ENCODE peak calls at places on chromosome 11, in seven cellular contexts. L is dorsolateral prefrontal cortex, H is sigmoid colon, E is left ventricle myocardium inferior, G is HAP-1, Z is transverse colon, T is cardiac fibroblast. Q is an unnamed sample.

GRCh38 chr11:46521947-46522681 is 71.7 kb downstream of the AMBRA1 start:
- DNase-seq in L (no peak), H (no peak), E (no peak), G (no peak), Z (no peak), T (peak; percentile 8), Q (peak; percentile 60)

GRCh38 chr11:69611548-69612526 is 29.1 kb upstream of the CCND1 start:
- DNase-seq in L (no peak), H (no peak), E (no peak), G (no peak), Z (no peak), T (peak; percentile 26), Q (no peak)

GRCh38 chr11:93908689-93909088 is 58.3 kb upstream of the VSTM5 start:
- DNase-seq in L (no peak), H (no peak), E (no peak), G (no peak), Z (no peak), T (peak; percentile 60), Q (peak; percentile 14)

GRCh38 chr11:130790689-130791088 is 125.6 kb downstream of the SNX19 start:
- DNase-seq in L (no peak), H (no peak), E (no peak), G (no peak), Z (no peak), T (no peak), Q (no peak)

GRCh38 chr11:69864589-69864929 is 45.3 kb upstream of the FGF3 start:
- DNase-seq in L (no peak), H (no peak), E (no peak), G (no peak), Z (no peak), T (no peak), Q (no peak)

GRCh38 chr11:103202048-103202651 is 92.9 kb downstream of the DYNC2H1 start:
- DNase-seq in L (no peak), H (no peak), E (no peak), G (no peak), Z (no peak), T (peak; percentile 70), Q (no peak)

GRCh38 chr11:35131760-35132159 is 7.2 kb upstream of the CD44 start:
- DNase-seq in L (no peak), H (no peak), E (no peak), G (no peak), Z (no peak), T (no peak), Q (no peak)

GRCh38 chr11:12629601-12630313 is 44.5 kb upstream of the TEAD1 start:
- DNase-seq in L (no peak), H (no peak), E (no peak), G (no peak), Z (no peak), T (peak; percentile 58), Q (no peak)

GRCh38 chr11:128715691-128716153 is 21.9 kb downstream of the FLI1 start:
- DNase-seq in L (no peak), H (no peak), E (no peak), G (no peak), Z (no peak), T (peak; percentile 93), Q (no peak)

GRCh38 chr11:46178542-46178941 is 57.3 kb upstream of the PHF21A start:
- DNase-seq in L (no peak), H (no peak), E (no peak), G (no peak), Z (no peak), T (no peak), Q (no peak)

GRCh38 chr11:45269678-45270077 is 16.5 kb downstream of the SYT13 start:
- DNase-seq in L (no peak), H (no peak), E (no peak), G (no peak), Z (no peak), T (no peak), Q (no peak)

GRCh38 chr11:67571443-67571842 is 12.2 kb upstream of the GSTP1 start:
- DNase-seq in L (no peak), H (no peak), E (no peak), G (no peak), Z (no peak), T (no peak), Q (no peak)

GRCh38 chr11:78822931-78823423 is 248.3 kb upstream of the NARS2 start:
- DNase-seq in L (no peak), H (peak; percentile 75), E (peak; percentile 25), G (no peak), Z (no peak), T (no peak), Q (no peak)

GRCh38 chr11:82533628-82534353 is 199.9 kb downstream of the FAM181B start:
- DNase-seq in L (no peak), H (no peak), E (no peak), G (no peak), Z (no peak), T (no peak), Q (peak; percentile 66)

GRCh38 chr11:61742391-61742790 is 10.0 kb upstream of the MYRF start:
- DNase-seq in L (no peak), H (no peak), E (no peak), G (no peak), Z (peak; percentile 41), T (no peak), Q (peak; percentile 37)

GRCh38 chr11:96105944-96106343 is 182.0 kb upstream of the MTMR2 start:
- DNase-seq in L (no peak), H (no peak), E (no peak), G (no peak), Z (no peak), T (no peak), Q (no peak)

GRCh38 chr11:110207089-110207488 is 89.3 kb downstream of the RDX start:
- DNase-seq in L (no peak), H (no peak), E (no peak), G (no peak), Z (no peak), T (no peak), Q (peak; percentile 24)

GRCh38 chr11:57131080-57131790 is 50.5 kb upstream of the LRRC55 start:
- DNase-seq in L (no peak), H (no peak), E (peak; percentile 20), G (peak; percentile 48), Z (peak; percentile 25), T (peak; percentile 34), Q (peak; percentile 46)

GRCh38 chr11:75480185-75480889 is 45.4 kb downstream of the GDPD5 start:
- DNase-seq in L (no peak), H (no peak), E (no peak), G (no peak), Z (no peak), T (no peak), Q (no peak)

DNA sequence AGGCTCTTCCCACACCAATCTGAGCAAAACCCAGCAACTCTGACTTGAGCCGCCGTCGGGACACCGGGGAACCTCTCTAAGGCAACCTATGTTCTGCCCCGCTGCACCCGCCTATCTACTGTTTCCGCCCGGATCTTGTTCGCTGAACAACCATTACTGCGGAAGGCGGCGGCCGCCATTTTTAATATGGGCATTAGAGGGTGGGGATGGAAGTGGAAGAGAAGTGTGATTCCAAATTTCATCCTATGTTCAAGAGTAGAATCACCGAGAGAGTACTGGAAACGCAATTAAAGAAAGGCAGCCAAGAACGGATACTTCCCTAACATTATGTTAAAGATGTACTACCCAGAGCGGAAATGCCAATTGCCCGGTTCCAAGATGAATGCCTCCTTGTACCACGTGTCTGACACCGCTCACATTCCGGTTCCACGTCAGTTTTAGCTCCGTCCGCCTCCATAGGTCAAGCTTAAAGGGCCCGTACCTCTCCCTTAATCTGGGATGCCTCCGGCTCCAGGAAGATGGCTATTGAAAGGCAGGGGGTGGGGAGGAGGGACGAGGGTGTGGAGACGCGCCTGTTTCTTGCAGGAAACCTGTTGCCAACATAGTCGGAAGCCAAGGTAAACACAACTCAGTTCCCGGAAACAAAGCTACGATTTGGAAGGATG is at the start of gene DPAGT1:
- DNase-seq in L (peak; percentile 76), H (peak; percentile 97), E (peak; percentile 86), G (peak; percentile 95), Z (peak; percentile 92), T (peak; percentile 98), Q (peak; percentile 91)
- H3K4me3 ChIP-seq in L (peak within 1 kb of the TSS; percentile 75), H (peak within 1 kb of the TSS; percentile 77), E (peak within 1 kb of the TSS; percentile 93), G (peak within 1 kb of the TSS; percentile 71), Z (peak within 1 kb of the TSS; percentile 68), T (peak within 1 kb of the TSS; percentile 85), Q (peak within 1 kb of the TSS; percentile 90)

GRCh38 chr11:6402561-6402981 is 12.3 kb downstream of the SMPD1 start:
- DNase-seq in L (no peak), H (no peak), E (no peak), G (no peak), Z (peak; percentile 57), T (no peak), Q (no peak)

GRCh38 chr11:6405039-6405667 is 13.7 kb downstream of the APBB1 start:
- DNase-seq in L (no peak), H (no peak), E (no peak), G (no peak), Z (no peak), T (peak; percentile 12), Q (no peak)

GRCh38 chr11:6402061-6402470 is 11.8 kb downstream of the SMPD1 start:
- DNase-seq in L (no peak), H (no peak), E (no peak), G (no peak), Z (no peak), T (no peak), Q (no peak)

GRCh38 chr11:6404341-6405038 is 14.2 kb downstream of the SMPD1 start:
- DNase-seq in L (no peak), H (no peak), E (no peak), G (no peak), Z (no peak), T (no peak), Q (no peak)

DNA sequence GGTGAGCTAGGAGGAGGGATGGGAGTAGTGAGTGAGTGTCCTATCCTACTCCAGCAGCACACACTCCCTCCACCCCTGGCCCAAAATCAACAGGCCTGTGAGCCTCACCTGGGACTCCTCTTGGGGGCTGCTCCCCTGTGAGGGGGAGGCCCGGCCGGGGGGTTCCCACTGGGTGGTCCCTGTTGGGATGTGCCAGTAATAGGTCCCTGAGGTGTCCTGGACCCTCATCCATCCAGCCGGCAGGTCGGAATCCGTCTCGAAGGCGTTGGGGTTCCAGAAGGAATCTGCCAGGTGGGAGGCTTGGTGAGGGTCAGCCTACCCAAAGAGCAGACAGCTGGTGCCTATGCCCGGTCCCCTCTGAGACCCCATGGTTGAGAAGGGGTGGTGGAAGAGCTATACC is 13.3 kb downstream of the SMPD1 start:
- DNase-seq in L (no peak), H (no peak), E (no peak), G (no peak), Z (no peak), T (no peak), Q (no peak)
- H3K4me3 ChIP-seq in L (no peak overlapping the region), H (no peak overlapping the region), E (no peak overlapping the region), G (no peak overlapping the region), Z (no peak overlapping the region), T (no peak overlapping the region), Q (no peak overlapping the region)

GRCh38 chr11:117269856-117270255 is 21.3 kb upstream of the BACE1-AS start:
- DNase-seq in L (no peak), H (no peak), E (no peak), G (no peak), Z (no peak), T (no peak), Q (no peak)

GRCh38 chr11:117271208-117271607 is 19.9 kb upstream of the BACE1-AS start:
- DNase-seq in L (no peak), H (no peak), E (no peak), G (peak; percentile 47), Z (no peak), T (no peak), Q (no peak)

GRCh38 chr11:117273550-117274289 is 17.4 kb upstream of the BACE1-AS start:
- DNase-seq in L (no peak), H (no peak), E (no peak), G (no peak), Z (no peak), T (peak; percentile 75), Q (peak; percentile 9)
- H3K4me3 ChIP-seq in L (no peak overlapping the region), H (no peak overlapping the region), E (no peak overlapping the region), G (no peak overlapping the region), Z (no peak overlapping the region), T (no peak overlapping the region), Q (no peak overlapping the region)

GRCh38 chr11:19239039-19239438 is 1.7 kb downstream of the E2F8 start:
- DNase-seq in L (no peak), H (no peak), E (no peak), G (no peak), Z (no peak), T (no peak), Q (no peak)
- H3K4me3 ChIP-seq in L (no peak overlapping the region), H (no peak overlapping the region), E (peak overlapping the region; percentile 87), G (peak overlapping the region; percentile 75), Z (no peak overlapping the region), T (no peak overlapping the region), Q (peak overlapping the region; percentile 94)